ENCODE peak calls at places on chromosomes 1 and 21, in four cellular contexts. C is tibial nerve, Z is GM23338, D is NT2/D1. M is an unnamed sample.
A peak's percentile ranks its signal among the peaks of the same experiment; 100 is the strongest.

GRCh38 chr1:115771847-115772457 is 3.4 kb upstream of the CASQ2 start:
- DNase-seq in C (no peak), Z (peak; percentile 97), D (peak; percentile 87), M (peak; percentile 83)

GRCh38 chr1:156431366-156432108 is 62.5 kb downstream of the RHBG start:
- DNase-seq in C (no peak), Z (no peak), D (no peak), M (no peak)

GRCh38 chr1:214912127-214912526 is 170.4 kb upstream of the KCNK2 start:
- DNase-seq in C (no peak), Z (no peak), D (no peak), M (no peak)

GRCh38 chr1:226646870-226647449 is 92.1 kb downstream of the ITPKB start:
- DNase-seq in C (no peak), Z (no peak), D (no peak), M (no peak)

GRCh38 chr1:208475449-208475848 is 231.3 kb upstream of the PLXNA2 start:
- DNase-seq in C (no peak), Z (no peak), D (no peak), M (peak; percentile 6)

GRCh38 chr1:226579781-226580323 is 31.3 kb downstream of the STUM start:
- DNase-seq in C (no peak), Z (no peak), D (no peak), M (no peak)

GRCh38 chr1:204894606-204895005 is 23.9 kb downstream of the NFASC start:
- DNase-seq in C (no peak), Z (no peak), D (no peak), M (no peak)

GRCh38 chr1:226738421-226738994 is 574 bp downstream of the ITPKB start:
- DNase-seq in C (no peak), Z (peak; percentile 68), D (no peak), M (peak; percentile 33)

GRCh38 chr21:29829514-29830255 is 110.1 kb downstream of the GRIK1 start:
- DNase-seq in C (no peak), Z (no peak), D (no peak), M (peak; percentile 25)

GRCh38 chr1:195951313-195951712 is 656.9 kb downstream of the KCNT2 start:
- DNase-seq in C (no peak), Z (no peak), D (no peak), M (no peak)

GRCh38 chr1:244084763-244085162 is 33.7 kb downstream of the ZBTB18 start:
- DNase-seq in C (no peak), Z (no peak), D (no peak), M (no peak)

GRCh38 chr1:15114884-15115283 is 38.7 kb upstream of the TMEM51 start:
- DNase-seq in C (no peak), Z (no peak), D (no peak), M (no peak)

GRCh38 chr1:232937741-232938375 is 12.6 kb upstream of the NTPCR start:
- DNase-seq in C (no peak), Z (no peak), D (no peak), M (no peak)

GRCh38 chr21:44618909-44619308 is 7.0 kb downstream of the KRTAP10-8 start:
- DNase-seq in C (no peak), Z (no peak), D (no peak), M (no peak)

GRCh38 chr1:14968251-14968812 is 185.2 kb upstream of the TMEM51 start:
- DNase-seq in C (no peak), Z (peak; percentile 5), D (no peak), M (peak; percentile 90)

GRCh38 chr1:92951141-92951582 is 10.1 kb downstream of the DIPK1A start:
- DNase-seq in C (no peak), Z (no peak), D (no peak), M (peak; percentile 52)

GRCh38 chr21:27419153-27419552 is 452.3 kb upstream of the ADAMTS5 start:
- DNase-seq in C (no peak), Z (no peak), D (no peak), M (no peak)

GRCh38 chr1:160625321-160625720 is 21.5 kb downstream of the SLAMF1 start:
- DNase-seq in C (no peak), Z (no peak), D (no peak), M (no peak)

GRCh38 chr1:29894311-29894710 is 658.0 kb downstream of the PTPRU start:
- DNase-seq in C (no peak), Z (no peak), D (no peak), M (no peak)

GRCh38 chr21:37095821-37096220 is 22.8 kb downstream of the TTC3 start:
- DNase-seq in C (no peak), Z (no peak), D (no peak), M (no peak)

GRCh38 chr1:20446796-20447195 is 39.2 kb downstream of the CAMK2N1 start:
- DNase-seq in C (no peak), Z (no peak), D (no peak), M (no peak)

GRCh38 chr1:12604114-12604874 is 13.7 kb downstream of the DHRS3 start:
- DNase-seq in C (no peak), Z (no peak), D (no peak), M (peak; percentile 93)

GRCh38 chr1:53502641-53503432 is 43.6 kb downstream of the DMRTB1 start:
- DNase-seq in C (no peak), Z (peak; percentile 52), D (no peak), M (no peak)

GRCh38 chr1:203290261-203291089 is 14.8 kb upstream of the BTG2 start:
- DNase-seq in C (peak; percentile 95), Z (peak; percentile 97), D (peak; percentile 91), M (peak; percentile 83)

GRCh38 chr1:25502957-25503356 is 40.4 kb upstream of the LDLRAP1 start:
- DNase-seq in C (no peak), Z (no peak), D (no peak), M (peak; percentile 54)

GRCh38 chr21:41651830-41652229 is 115.0 kb downstream of the RIPK4 start:
- DNase-seq in C (no peak), Z (no peak), D (no peak), M (no peak)

GRCh38 chr21:31932470-31932764 is 59.6 kb downstream of the HUNK start:
- DNase-seq in C (no peak), Z (no peak), D (no peak), M (no peak)

GRCh38 chr1:84301759-84302380 is 362 bp downstream of the SAMD13 start:
- DNase-seq in C (no peak), Z (no peak), D (no peak), M (no peak)

GRCh38 chr1:29105822-29106221 is 17.9 kb downstream of the TMEM200B start:
- DNase-seq in C (no peak), Z (no peak), D (no peak), M (no peak)

GRCh38 chr1:17924578-17924977 is 169.4 kb downstream of the ACTL8 start:
- DNase-seq in C (no peak), Z (no peak), D (no peak), M (no peak)

GRCh38 chr1:202952818-202953217 is 5.3 kb downstream of the ADIPOR1 start:
- DNase-seq in C (peak; percentile 23), Z (no peak), D (no peak), M (peak; percentile 56)

GRCh38 chr1:199312626-199313025 is 673.8 kb downstream of the PTPRC start:
- DNase-seq in C (no peak), Z (no peak), D (no peak), M (no peak)

GRCh38 chr1:5965586-5966131 is 26.6 kb downstream of the NPHP4 start:
- DNase-seq in C (no peak), Z (no peak), D (no peak), M (no peak)

GRCh38 chr1:1538334-1538733 is 2.1 kb downstream of the TMEM240 start:
- DNase-seq in C (no peak), Z (no peak), D (no peak), M (no peak)
- H3K4me3 ChIP-seq in C (no peak overlapping the region), Z (no peak overlapping the region), D (no peak overlapping the region), M (no peak overlapping the region)

GRCh38 chr1:230220907-230221306 is 153.9 kb downstream of the GALNT2 start:
- DNase-seq in C (no peak), Z (no peak), D (no peak), M (no peak)

GRCh38 chr1:230219174-230220067 is 152.4 kb downstream of the GALNT2 start:
- DNase-seq in C (no peak), Z (no peak), D (no peak), M (no peak)

GRCh38 chr1:230224101-230224927 is 157.3 kb downstream of the GALNT2 start:
- DNase-seq in C (no peak), Z (no peak), D (no peak), M (no peak)

GRCh38 chr1:230220478-230220877 is 153.4 kb downstream of the GALNT2 start:
- DNase-seq in C (no peak), Z (peak; percentile 51), D (no peak), M (no peak)

DNA sequence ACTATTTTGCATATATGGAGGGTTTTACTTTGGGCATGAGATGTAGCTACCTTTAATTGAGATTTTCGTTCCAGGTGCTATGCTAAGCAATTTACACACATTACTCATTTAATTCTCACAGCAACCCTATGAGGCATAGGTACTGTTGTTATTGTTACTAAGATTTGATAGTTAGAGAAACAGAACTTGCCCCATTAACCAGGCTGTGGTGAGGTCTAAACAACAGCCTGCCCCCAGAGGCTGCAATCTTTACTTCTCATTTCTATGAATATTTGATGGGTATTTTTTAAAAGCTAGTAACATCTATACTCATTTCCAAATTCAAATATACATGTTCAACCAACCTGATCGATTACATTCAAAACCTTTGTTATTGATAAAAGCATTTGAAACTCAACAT is 155.6 kb downstream of the GALNT2 start:
- DNase-seq in C (no peak), Z (no peak), D (no peak), M (no peak)
- H3K4me3 ChIP-seq in C (no peak overlapping the region), Z (no peak overlapping the region), D (no peak overlapping the region), M (no peak overlapping the region)

GRCh38 chr1:211353562-211354212 is 27.1 kb downstream of the TRAF5 start:
- DNase-seq in C (no peak), Z (no peak), D (no peak), M (no peak)

GRCh38 chr1:211352465-211352864 is 25.8 kb downstream of the TRAF5 start:
- DNase-seq in C (no peak), Z (no peak), D (no peak), M (no peak)

GRCh38 chr1:211355873-211356272 is 29.2 kb downstream of the TRAF5 start:
- DNase-seq in C (no peak), Z (no peak), D (no peak), M (no peak)

GRCh38 chr1:211349730-211350129 is 23.1 kb downstream of the TRAF5 start:
- DNase-seq in C (no peak), Z (no peak), D (no peak), M (no peak)

GRCh38 chr1:211352985-211353515 is 26.4 kb downstream of the TRAF5 start:
- DNase-seq in C (no peak), Z (peak; percentile 74), D (peak; percentile 42), M (no peak)
- H3K4me3 ChIP-seq in C (no peak overlapping the region), Z (no peak overlapping the region), D (no peak overlapping the region), M (no peak overlapping the region)

GRCh38 chr1:64328195-64328594 is 124.8 kb downstream of the UBE2U start:
- DNase-seq in C (no peak), Z (no peak), D (no peak), M (no peak)
- H3K4me3 ChIP-seq in C (no peak overlapping the region), Z (no peak overlapping the region), D (no peak overlapping the region), M (no peak overlapping the region)